ENCODE peak calls at places on chromosomes 5 and 9, in seven cellular contexts. S is PC-3, T is endothelial cell of umbilical vein, A is K562, X is keratinocyte, D is GM23248, Z is fibroblast of lung. V is an unnamed sample. For H3K79me2, the result is how much of the 10 kb centered on the place peaks cover.

GRCh38 chr9:136850866-136851775 is 1.0 kb upstream of the MAMDC4 start:
- DNase-seq in T (no peak), Z (no peak), S (no peak), X (no peak), D (no peak), A (no peak), V (no peak)

GRCh38 chr9:129309041-129309430 is 131.0 kb upstream of the IER5L start:
- DNase-seq in D (no peak), X (no peak), A (no peak), T (no peak), Z (no peak), S (no peak), V (no peak)

GRCh38 chr5:178340187-178340586 is 107.6 kb upstream of the PHYKPL start:
- DNase-seq in A (no peak), T (no peak), D (no peak), X (no peak), Z (no peak), S (no peak), V (no peak)

GRCh38 chr5:149376711-149377447 is 2.2 kb downstream of the IL17B start:
- DNase-seq in D (no peak), A (no peak), Z (no peak), X (no peak), S (no peak), T (no peak), V (no peak)

GRCh38 chr5:138408023-138408422 is 30.8 kb upstream of the REEP2 start:
- DNase-seq in X (no peak), S (no peak), A (no peak), Z (no peak), D (peak), T (no peak), V (peak)

GRCh38 chr9:73738741-73739530 is 587.3 kb downstream of the ANXA1 start:
- DNase-seq in A (no peak), T (no peak), S (no peak), D (no peak), Z (no peak), X (no peak), V (no peak)

GRCh38 chr5:173327084-173327947 is 898 bp downstream of the STC2 start:
- DNase-seq in S (no peak), D (peak), Z (peak), A (peak), T (peak), X (no peak), V (no peak)

GRCh38 chr5:132812123-132812948 is 766 bp upstream of the SOWAHA start:
- DNase-seq in D (no peak), T (no peak), X (no peak), A (no peak), Z (no peak), S (no peak), V (no peak)

GRCh38 chr5:157855404-157855994 is 3.4 kb downstream of the CLINT1 start:
- DNase-seq in T (peak), A (peak), Z (peak), S (peak), X (no peak), D (peak), V (no peak)

GRCh38 chr5:40518511-40518917 is 161.2 kb upstream of the PTGER4 start:
- DNase-seq in Z (peak), T (no peak), X (peak), S (peak), A (no peak), D (peak), V (no peak)

GRCh38 chr9:88993327-88993726 is 2.1 kb downstream of the S1PR3 start:
- DNase-seq in T (peak), Z (peak), A (no peak), X (no peak), S (no peak), D (no peak), V (no peak)

GRCh38 chr9:920927-921326 is 55.5 kb upstream of the DMRT3 start:
- DNase-seq in A (no peak), T (no peak), X (no peak), S (no peak), Z (no peak), D (no peak), V (no peak)

GRCh38 chr5:127299678-127300077 is 9.1 kb downstream of the MEGF10 start:
- DNase-seq in X (no peak), T (no peak), Z (no peak), D (peak), S (no peak), A (no peak), V (no peak)

GRCh38 chr5:139746691-139747582 is 48.7 kb upstream of the PSD2 start:
- DNase-seq in X (no peak), D (peak), T (no peak), Z (no peak), S (no peak), A (peak), V (no peak)

GRCh38 chr5:88826959-88827585 is 55.9 kb downstream of the MEF2C start:
- DNase-seq in Z (peak), S (peak), A (peak), X (no peak), T (peak), D (peak), V (peak)

GRCh38 chr5:169300468-169301385 is at the start of gene SLIT3:
- DNase-seq in D (peak), Z (peak), T (peak), S (peak), X (peak), A (peak), V (no peak)

GRCh38 chr5:169302046-169302445 is 1.1 kb upstream of the SLIT3 start:
- DNase-seq in Z (no peak), D (no peak), S (no peak), T (peak), A (no peak), X (no peak), V (no peak)

GRCh38 chr5:169302491-169303118 is 1.7 kb upstream of the SLIT3 start:
- DNase-seq in X (peak), T (peak), D (peak), A (peak), Z (peak), S (peak), V (peak)

GRCh38 chr5:169299651-169300467 is 1.1 kb downstream of the SLIT3 start:
- DNase-seq in S (no peak), A (no peak), Z (peak), X (no peak), D (peak), T (no peak), V (no peak)

DNA sequence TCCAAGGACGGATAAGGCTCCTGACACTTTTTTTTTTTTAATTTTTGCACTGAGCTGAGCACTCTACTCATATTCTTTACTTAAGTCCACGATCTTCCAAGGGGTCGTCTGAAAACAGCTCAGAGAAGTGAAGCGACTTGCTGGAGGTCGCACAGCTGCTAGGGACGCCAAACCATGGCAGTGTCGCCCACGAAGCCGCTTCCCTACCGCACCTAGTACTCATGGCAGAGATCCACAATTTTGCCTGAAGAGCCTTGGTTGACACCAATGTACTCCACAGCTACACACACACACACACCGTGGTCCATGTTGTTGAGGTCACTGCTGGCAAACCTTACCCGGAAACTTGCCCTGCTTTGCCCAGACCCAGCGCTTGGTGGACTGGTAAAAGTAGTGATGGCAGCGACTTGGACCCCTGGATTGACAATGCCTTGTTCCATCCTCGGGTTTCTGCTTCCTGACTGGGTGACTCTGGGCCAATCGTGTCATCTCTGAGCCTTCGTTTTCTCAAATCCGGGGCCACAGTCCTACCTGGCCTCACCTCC is 519 bp upstream of the SLIT3 start:
- DNase-seq in X (no peak), A (no peak), T (no peak), D (peak), S (no peak), Z (no peak), V (no peak)
- H3K4me3 ChIP-seq in X (peak), A (no peak), T (no peak), D (peak), S (peak), Z (peak), V (no peak)

GRCh38 chr9:36744678-36745077 is 172.0 kb downstream of the MELK start:
- DNase-seq in X (no peak), Z (no peak), A (no peak), D (no peak), T (no peak), S (peak), V (no peak)

GRCh38 chr9:36742264-36742663 is 169.6 kb downstream of the MELK start:
- DNase-seq in T (no peak), A (no peak), X (no peak), S (no peak), Z (no peak), D (no peak), V (no peak)

GRCh38 chr9:36738318-36738975 is 165.8 kb downstream of the MELK start:
- DNase-seq in A (no peak), D (peak), X (peak), Z (peak), T (no peak), S (peak), V (no peak)

GRCh38 chr9:36739538-36740116 is 166.9 kb downstream of the MELK start:
- DNase-seq in A (no peak), S (no peak), Z (no peak), D (peak), T (no peak), X (no peak), V (no peak)
- TF ChIP-seq EZH2 in A (no peak), S (no peak), Z (peak), D (no peak), T (no peak), X (no peak), V (no peak)

GRCh38 chr9:92668746-92669526 is 995 bp downstream of the IPPK start:
- DNase-seq in Z (peak), T (peak), S (peak), A (peak), D (peak), X (no peak), V (peak)

GRCh38 chr9:92664394-92665152 is 5.4 kb downstream of the IPPK start:
- DNase-seq in T (no peak), Z (peak), X (no peak), S (no peak), D (peak), A (no peak), V (no peak)

GRCh38 chr9:92665836-92666235 is 4.1 kb downstream of the IPPK start:
- DNase-seq in S (no peak), T (no peak), A (no peak), D (no peak), Z (no peak), X (no peak), V (no peak)

GRCh38 chr9:92666236-92666635 is 3.7 kb downstream of the IPPK start:
- DNase-seq in S (no peak), D (no peak), Z (no peak), T (no peak), A (no peak), X (no peak), V (no peak)

GRCh38 chr9:92666912-92667532 is 2.9 kb downstream of the IPPK start:
- DNase-seq in S (no peak), D (no peak), T (no peak), X (no peak), Z (no peak), A (no peak), V (no peak)
- H3K79me2 ChIP-seq in S (half or more), D (half or more), T (half or more), X (half or more), Z (half or more), A (half or more), V (half or more)

DNA sequence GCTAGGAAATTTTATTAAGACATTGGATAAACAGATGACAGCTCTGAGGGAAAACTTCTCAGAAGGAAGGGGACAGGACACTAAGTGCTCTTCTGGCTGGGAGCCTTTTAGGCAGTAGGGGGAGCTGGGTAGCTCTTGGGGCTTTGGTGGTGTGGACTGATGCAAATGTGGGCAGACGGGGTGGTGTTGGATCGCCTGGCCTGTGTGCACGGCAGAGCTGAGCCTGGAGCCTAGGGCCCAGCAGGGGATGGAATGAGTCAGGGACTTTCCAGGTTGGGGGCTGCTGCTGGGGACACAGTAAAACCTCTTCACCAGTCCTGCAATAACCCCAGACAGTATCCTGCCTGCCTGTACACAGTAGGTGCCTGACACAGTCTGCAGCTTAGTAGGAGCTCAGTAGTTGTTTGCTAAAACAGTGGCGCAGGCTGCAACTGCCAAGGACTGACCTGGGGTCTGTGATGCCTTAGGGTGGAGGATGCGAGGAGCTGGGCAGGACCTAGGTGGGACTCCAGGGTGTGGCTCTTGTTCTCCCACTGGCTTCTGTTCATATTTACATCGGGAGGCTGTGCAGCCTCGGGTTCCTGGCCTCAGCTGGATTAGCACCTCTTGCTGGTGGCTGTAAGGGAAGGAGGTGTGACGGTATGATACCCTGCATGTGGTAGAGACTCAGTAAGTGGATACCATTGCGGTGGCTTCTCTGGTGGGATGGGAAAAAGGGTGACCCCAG is 83.8 kb downstream of the DAB2IP start:
- DNase-seq in Z (peak), X (no peak), A (peak), T (peak), D (peak), S (peak), V (no peak)
- H3K4me3 ChIP-seq in Z (no peak), X (no peak), A (no peak), T (no peak), D (no peak), S (no peak), V (no peak)

GRCh38 chr5:93584531-93585053 is 1.6 kb downstream of the NR2F1 start:
- DNase-seq in T (no peak), X (no peak), D (peak), Z (no peak), A (no peak), S (no peak), V (no peak)

GRCh38 chr5:93585054-93585751 is 2.2 kb downstream of the NR2F1 start:
- DNase-seq in S (peak), T (peak), Z (no peak), X (no peak), D (peak), A (no peak), V (peak)

GRCh38 chr5:93582677-93583524 is at the start of gene NR2F1:
- DNase-seq in A (peak), Z (peak), T (peak), X (no peak), D (peak), S (peak), V (peak)

GRCh38 chr5:93583525-93583798 is 440 bp downstream of the NR2F1 start:
- DNase-seq in D (no peak), S (peak), A (no peak), Z (no peak), T (no peak), X (no peak), V (no peak)

GRCh38 chr5:93583799-93584530 is 943 bp downstream of the NR2F1 start:
- DNase-seq in A (no peak), T (peak), S (peak), X (no peak), Z (peak), D (peak), V (peak)
- TF ChIP-seq EZH2 in A (no peak), T (no peak), S (no peak), X (peak), Z (no peak), D (no peak), V (no peak)

GRCh38 chr9:120654278-120654677 is 60.0 kb downstream of the MEGF9 start:
- DNase-seq in T (no peak), Z (no peak), A (no peak), D (peak), S (no peak), X (no peak), V (no peak)
- H3K79me2 ChIP-seq in T (under half), Z (under half), A (under half), D (under half), S (under half), X (under half), V (under half)